ENCODE peak calls at places on chromosomes 2 and 18, in four cellular contexts. O is astrocyte of the cerebellum, U is breast epithelium, B is heart right ventricle. H is an unnamed sample.

GRCh38 chr18:55658598-55658997 is 70.6 kb upstream of the TCF4 start:
- DNase-seq in U (no peak), B (no peak), O (no peak), H (no peak)

GRCh38 chr18:41954827-41955613 is at the start of gene PIK3C3:
- DNase-seq in B (peak; percentile 98), O (peak; percentile 98), U (peak; percentile 94), H (peak; percentile 98)

GRCh38 chr18:995641-996040 is 91.0 kb downstream of the ADCYAP1 start:
- DNase-seq in O (peak; percentile 66), B (no peak), U (no peak), H (no peak)

GRCh38 chr2:231800493-231801091 is 14.3 kb downstream of the COPS7B start:
- DNase-seq in U (no peak), O (no peak), B (peak; percentile 23), H (peak; percentile 44)

GRCh38 chr18:80171190-80171872 is 62.3 kb downstream of the ADNP2 start:
- DNase-seq in U (peak; percentile 73), O (no peak), B (peak; percentile 65), H (peak; percentile 27)

GRCh38 chr2:47309952-47310800 is 92.8 kb upstream of the MSH2 start:
- DNase-seq in B (no peak), O (peak; percentile 77), U (no peak), H (peak; percentile 98)

GRCh38 chr18:30489890-30490643 is 552.5 kb downstream of the DSC3 start:
- DNase-seq in U (no peak), B (no peak), O (no peak), H (no peak)

GRCh38 chr2:188582206-188582605 is 290.5 kb downstream of the GULP1 start:
- DNase-seq in B (no peak), U (no peak), O (no peak), H (no peak)

DNA sequence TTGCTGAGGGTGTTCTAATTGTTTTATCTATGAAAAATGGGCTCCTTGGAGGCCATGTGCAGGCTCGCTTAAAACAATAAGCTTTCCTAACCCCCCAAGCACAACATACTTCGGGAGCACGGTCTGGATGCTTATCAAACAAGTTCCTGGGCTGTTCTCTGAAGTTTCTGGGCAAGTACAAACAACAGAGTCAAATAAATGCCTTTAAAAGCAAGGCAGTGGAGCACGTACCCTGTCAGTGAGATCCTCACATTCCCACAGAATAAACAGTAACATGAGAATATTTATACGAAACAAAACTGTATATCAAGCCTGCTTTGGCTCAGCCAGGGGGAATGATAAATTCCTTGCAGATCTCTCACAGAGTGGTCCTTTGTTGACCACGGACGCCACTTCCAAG is 44.8 kb downstream of the FTCDNL1 start:
- DNase-seq in O (peak; percentile 23), U (no peak), B (no peak), H (no peak)
- H3K4me3 ChIP-seq in O (no peak overlapping the region), U (no peak overlapping the region), B (no peak overlapping the region), H (no peak overlapping the region)

GRCh38 chr2:40282428-40282827 is 169.5 kb downstream of the SLC8A1 start:
- DNase-seq in O (no peak), U (no peak), B (no peak), H (peak; percentile 16)
- H3K4me3 ChIP-seq in O (no peak overlapping the region), U (peak overlapping the region; percentile 12), B (peak overlapping the region; percentile 23), H (peak overlapping the region; percentile 51)

DNA sequence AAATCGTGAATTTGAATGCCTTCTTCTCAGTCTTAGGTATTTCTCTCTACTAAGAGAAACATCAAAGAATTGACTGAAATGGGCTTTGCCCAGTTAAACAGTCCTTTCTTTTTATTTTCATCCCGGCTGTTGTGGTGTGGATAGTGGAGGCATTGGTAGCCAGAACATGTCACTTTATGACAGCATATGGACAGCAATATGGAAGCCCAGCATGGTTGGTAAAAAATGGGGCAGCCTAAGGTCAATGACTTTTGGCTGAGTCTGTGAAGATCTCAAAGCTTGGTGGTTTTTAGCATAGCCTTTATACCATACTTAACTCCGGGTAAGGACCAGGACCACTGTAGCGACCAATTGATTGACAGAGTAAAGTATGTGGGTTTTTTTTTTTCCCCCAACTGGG is 3.2 kb downstream of the CERS6 start:
- DNase-seq in U (no peak), B (no peak), O (no peak), H (no peak)
- H3K4me3 ChIP-seq in U (no peak overlapping the region), B (no peak overlapping the region), O (no peak overlapping the region), H (peak overlapping the region; percentile 6)

GRCh38 chr2:86562485-86562890 is 755 bp downstream of the CHMP3 start:
- DNase-seq in U (no peak), O (no peak), B (no peak), H (no peak)

GRCh38 chr2:86552889-86553288 is 10.4 kb downstream of the CHMP3 start:
- DNase-seq in U (no peak), B (no peak), O (no peak), H (no peak)

DNA sequence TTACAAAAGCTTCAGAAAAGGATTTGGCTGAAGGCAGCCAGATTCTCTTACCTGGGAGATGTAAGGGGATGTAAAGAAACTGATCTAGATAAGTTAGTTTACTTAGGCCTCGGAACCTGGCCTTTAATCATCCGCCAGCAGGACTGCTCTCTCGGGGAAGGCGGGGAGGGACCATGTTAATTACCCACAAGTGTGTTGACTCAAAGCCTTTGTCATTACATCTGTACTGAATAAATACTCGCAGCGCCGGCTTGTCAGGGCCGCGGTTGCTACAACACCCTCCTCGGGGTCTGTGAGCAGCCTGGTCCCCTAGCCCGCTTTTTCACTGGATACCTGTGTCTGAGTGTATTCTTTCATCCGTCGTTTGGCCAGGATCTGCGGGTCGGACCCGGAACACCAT is 6.7 kb downstream of the CHMP3 start:
- DNase-seq in B (no peak), U (no peak), O (no peak), H (no peak)
- H3K4me3 ChIP-seq in B (no peak overlapping the region), U (no peak overlapping the region), O (no peak overlapping the region), H (no peak overlapping the region)

GRCh38 chr2:28300489-28300888 is 92.2 kb upstream of the FOSL2 start:
- DNase-seq in B (no peak), O (no peak), U (no peak), H (no peak)
- H3K4me3 ChIP-seq in B (no peak overlapping the region), O (no peak overlapping the region), U (no peak overlapping the region), H (no peak overlapping the region)